ENCODE peak calls at places on chromosomes 5 and 9, in eight cellular contexts. U, I, T, B, C, L, Y and Q are unnamed samples.
A peak's percentile ranks its signal among the peaks of the same experiment; 100 is the strongest.

GRCh38 chr5:59134770-59135169 is 551.9 kb downstream of the RAB3C start:
- DNase-seq in U (no peak), I (no peak), T (no peak), B (no peak), C (no peak), L (no peak), Y (no peak), Q (no peak)

GRCh38 chr9:134676886-134677285 is 35.3 kb downstream of the COL5A1 start:
- DNase-seq in U (no peak), I (no peak), T (no peak), B (no peak), C (no peak), L (no peak), Y (no peak), Q (no peak)

GRCh38 chr5:155460501-155460931 is 447.0 kb downstream of the KIF4B start:
- DNase-seq in U (no peak), I (no peak), T (no peak), B (peak; percentile 57), C (no peak), L (no peak), Y (no peak), Q (no peak)

GRCh38 chr5:38500861-38501260 is 55.6 kb downstream of the LIFR start:
- DNase-seq in U (peak; percentile 16), I (peak; percentile 5), T (no peak), B (no peak), C (no peak), L (no peak), Y (no peak), Q (no peak)

GRCh38 chr9:120718328-120718727 is 4.1 kb upstream of the MEGF9 start:
- DNase-seq in U (no peak), I (no peak), T (no peak), B (no peak), C (no peak), L (no peak), Y (no peak), Q (no peak)

GRCh38 chr9:2242778-2243395 is 227.7 kb downstream of the SMARCA2 start:
- DNase-seq in U (no peak), I (no peak), T (no peak), B (peak; percentile 56), C (no peak), L (no peak), Y (no peak), Q (no peak)

GRCh38 chr5:132489871-132490483 is 596 bp downstream of the IRF1 start:
- DNase-seq in U (no peak), I (no peak), T (no peak), B (no peak), C (peak; percentile 72), L (no peak), Y (no peak), Q (no peak)

GRCh38 chr5:26889810-26890209 is 148.6 kb downstream of the CDH9 start:
- DNase-seq in U (no peak), I (no peak), T (peak; percentile 83), B (peak; percentile 92), C (no peak), L (no peak), Y (no peak), Q (no peak)

GRCh38 chr9:76803762-76804161 is 39.5 kb downstream of the PCA3 start:
- DNase-seq in U (no peak), I (no peak), T (no peak), B (no peak), C (no peak), L (no peak), Y (no peak), Q (no peak)

GRCh38 chr5:145858929-145859328 is 13.9 kb downstream of the GRXCR2 start:
- DNase-seq in U (no peak), I (no peak), T (no peak), B (no peak), C (no peak), L (no peak), Y (no peak), Q (no peak)

GRCh38 chr9:34684145-34684544 is 6.9 kb downstream of the CCL19 start:
- DNase-seq in U (no peak), I (no peak), T (no peak), B (no peak), C (no peak), L (no peak), Y (no peak), Q (no peak)

GRCh38 chr9:89462817-89463216 is 35.1 kb downstream of the SEMA4D start:
- DNase-seq in U (no peak), I (no peak), T (no peak), B (no peak), C (no peak), L (no peak), Y (no peak), Q (no peak)

GRCh38 chr5:59149271-59149670 is 566.4 kb downstream of the RAB3C start:
- DNase-seq in U (peak; percentile 20), I (no peak), T (no peak), B (no peak), C (no peak), L (no peak), Y (no peak), Q (no peak)

GRCh38 chr5:36844305-36844704 is 32.3 kb upstream of the NIPBL start:
- DNase-seq in U (no peak), I (no peak), T (peak; percentile 63), B (no peak), C (no peak), L (no peak), Y (no peak), Q (no peak)

GRCh38 chr5:66666778-66667177 is 70.6 kb downstream of the MAST4 start:
- DNase-seq in U (no peak), I (no peak), T (peak; percentile 64), B (peak; percentile 91), C (peak; percentile 45), L (peak; percentile 6), Y (no peak), Q (no peak)

GRCh38 chr9:22528485-22528884 is 81.9 kb downstream of the DMRTA1 start:
- DNase-seq in U (no peak), I (no peak), T (no peak), B (peak; percentile 62), C (no peak), L (no peak), Y (no peak), Q (no peak)

GRCh38 chr5:51172853-51173635 is 210.2 kb upstream of the ISL1 start:
- DNase-seq in U (no peak), I (no peak), T (no peak), B (peak; percentile 94), C (peak; percentile 42), L (no peak), Y (no peak), Q (no peak)

GRCh38 chr5:15499528-15500325 is at the start of gene FBXL7:
- DNase-seq in U (no peak), I (no peak), T (peak; percentile 76), B (peak; percentile 57), C (peak; percentile 75), L (peak; percentile 90), Y (peak; percentile 24), Q (peak; percentile 63)